ENCODE peak calls at places on chromosomes 3 and 15, in four cellular contexts. One of them, this sample, is unnamed.
A peak's percentile ranks its signal among the peaks of the same experiment; 100 is the strongest.

GRCh38 chr3:179948740-179949139 is 88.0 kb downstream of the PEX5L start:
- DNase-seq in coronary artery: no peak
- DNase-seq in NCI-H774: no peak
- DNase-seq in ACHN: no peak
- DNase-seq in this sample: no peak

GRCh38 chr15:80585544-80586018 is 109.5 kb upstream of the ABHD17C start:
- DNase-seq in NCI-H774: no peak
- DNase-seq in coronary artery: no peak
- DNase-seq in ACHN: no peak
- DNase-seq in this sample: peak; percentile 77

GRCh38 chr3:194375921-194376570 is 6.5 kb upstream of the LRRC15 start:
- DNase-seq in coronary artery: no peak
- DNase-seq in NCI-H774: no peak
- DNase-seq in ACHN: no peak
- DNase-seq in this sample: no peak

GRCh38 chr3:123080864-123081562 is 14.2 kb downstream of the PDIA5 start:
- DNase-seq in NCI-H774: no peak
- DNase-seq in ACHN: no peak
- DNase-seq in coronary artery: no peak
- DNase-seq in this sample: no peak

GRCh38 chr3:104952160-104952559 is 414.5 kb upstream of the ALCAM start:
- DNase-seq in NCI-H774: no peak
- DNase-seq in coronary artery: no peak
- DNase-seq in ACHN: no peak
- DNase-seq in this sample: no peak

GRCh38 chr3:9497821-9498565 is 55.6 kb downstream of the LHFPL4 start:
- DNase-seq in NCI-H774: no peak
- DNase-seq in ACHN: peak; percentile 82
- DNase-seq in coronary artery: no peak
- DNase-seq in this sample: peak; percentile 18

GRCh38 chr3:39185326-39185958 is 7.0 kb downstream of the XIRP1 start:
- DNase-seq in ACHN: no peak
- DNase-seq in NCI-H774: no peak
- DNase-seq in coronary artery: no peak
- DNase-seq in this sample: no peak

GRCh38 chr3:127172670-127173515 is 20.0 kb upstream of the PRR23E start:
- DNase-seq in ACHN: peak; percentile 18
- DNase-seq in coronary artery: peak; percentile 62
- DNase-seq in NCI-H774: no peak
- DNase-seq in this sample: peak; percentile 65

GRCh38 chr3:28347374-28348285 is 891 bp upstream of the ZCWPW2 start:
- DNase-seq in NCI-H774: no peak
- DNase-seq in coronary artery: peak; percentile 57
- DNase-seq in ACHN: peak; percentile 3
- DNase-seq in this sample: no peak

GRCh38 chr3:58524326-58524888 is 12.6 kb downstream of the ACOX2 start:
- DNase-seq in coronary artery: no peak
- DNase-seq in NCI-H774: no peak
- DNase-seq in ACHN: no peak
- DNase-seq in this sample: no peak

GRCh38 chr3:138569090-138569489 is 25.0 kb downstream of the CEP70 start:
- DNase-seq in NCI-H774: no peak
- DNase-seq in ACHN: no peak
- DNase-seq in coronary artery: no peak
- DNase-seq in this sample: no peak

GRCh38 chr3:28115316-28115715 is 126.1 kb upstream of the CMC1 start:
- DNase-seq in coronary artery: no peak
- DNase-seq in NCI-H774: no peak
- DNase-seq in ACHN: no peak
- DNase-seq in this sample: no peak

GRCh38 chr3:196440041-196440537 is 7.9 kb upstream of the UBXN7 start:
- DNase-seq in coronary artery: no peak
- DNase-seq in ACHN: no peak
- DNase-seq in NCI-H774: no peak
- DNase-seq in this sample: no peak

GRCh38 chr15:86743283-86743903 is 663.7 kb downstream of the AGBL1 start:
- DNase-seq in coronary artery: no peak
- DNase-seq in NCI-H774: peak; percentile 56
- DNase-seq in ACHN: peak; percentile 49
- DNase-seq in this sample: peak; percentile 38

GRCh38 chr3:23659840-23660430 is 145.8 kb upstream of the UBE2E1 start:
- DNase-seq in ACHN: no peak
- DNase-seq in NCI-H774: no peak
- DNase-seq in coronary artery: no peak
- DNase-seq in this sample: no peak

GRCh38 chr3:147651107-147651506 is 241.9 kb downstream of the ZIC1 start:
- DNase-seq in NCI-H774: no peak
- DNase-seq in ACHN: no peak
- DNase-seq in coronary artery: no peak
- DNase-seq in this sample: no peak

GRCh38 chr3:155313303-155313702 is 19.8 kb upstream of the STRIT1 start:
- DNase-seq in ACHN: no peak
- DNase-seq in NCI-H774: no peak
- DNase-seq in coronary artery: no peak
- DNase-seq in this sample: no peak

GRCh38 chr15:66023322-66023972 is 154.2 kb downstream of the RAB11A start:
- DNase-seq in NCI-H774: peak; percentile 3
- DNase-seq in ACHN: no peak
- DNase-seq in coronary artery: no peak
- DNase-seq in this sample: no peak

This sample was measured in Calu3.